ENCODE peak calls at places on chromosomes 16 and 17, in five cellular contexts. L is AG08396; C is activated T-cell treated with anti-CD3 and anti-CD28 coated beads, Interleukin-2, amount 50 U/mL, for 72 hours; Y is germinal center; D is esophagus muscularis mucosa. G is an unnamed sample.

GRCh38 chr16:4847774-4848587 is 700 bp downstream of the UBN1 start:
- DNase-seq in D (peak; percentile 92), L (peak; percentile 59), C (peak; percentile 58), Y (peak; percentile 50), G (peak; percentile 67)

GRCh38 chr16:84759061-84759460 is 59.3 kb downstream of the USP10 start:
- DNase-seq in Y (no peak), C (no peak), L (no peak), D (no peak), G (no peak)

GRCh38 chr16:90046122-90046970 is 27.1 kb upstream of the DBNDD1 start:
- DNase-seq in Y (no peak), L (no peak), D (no peak), C (no peak), G (no peak)

GRCh38 chr16:16057102-16057501 is 107.7 kb downstream of the ABCC1 start:
- DNase-seq in C (no peak), Y (no peak), L (no peak), D (no peak), G (no peak)

GRCh38 chr16:27550582-27550920 is 607 bp downstream of the KATNIP start:
- DNase-seq in Y (no peak), L (no peak), C (no peak), D (no peak), G (peak; percentile 9)

GRCh38 chr16:86505185-86505898 is 5.0 kb upstream of the FOXF1 start:
- DNase-seq in C (no peak), Y (no peak), L (no peak), D (no peak), G (peak; percentile 35)

GRCh38 chr16:71629617-71630016 is 3.6 kb downstream of the MARVELD3 start:
- DNase-seq in L (no peak), Y (no peak), D (no peak), C (no peak), G (peak; percentile 74)

GRCh38 chr17:45021607-45022287 is 29.7 kb downstream of the DCAKD start:
- DNase-seq in C (peak; percentile 83), Y (peak; percentile 91), D (no peak), L (peak; percentile 94), G (peak; percentile 78)

GRCh38 chr17:77884967-77885641 is 73.4 kb upstream of the TNRC6C start:
- DNase-seq in D (no peak), C (no peak), Y (no peak), L (no peak), G (peak; percentile 86)

GRCh38 chr16:9911989-9912388 is 270.2 kb downstream of the GRIN2A start:
- DNase-seq in D (no peak), L (no peak), Y (no peak), C (no peak), G (no peak)

G was measured in RPMI8226.